ENCODE peak calls at places on chromosomes 11 and 22, in eight cellular contexts. M is transverse colon, P is SK-N-SH, O is sigmoid colon, U is ovary, N is tibial nerve, I is stomach, D is HepG2. V is an unnamed sample.

GRCh38 chr11:27857588-27857987 is 157.3 kb upstream of the BDNF start:
- DNase-seq in D (no peak), I (no peak), O (no peak), P (no peak), N (no peak), M (no peak), U (no peak), V (no peak)

GRCh38 chr11:76700177-76701100 is 29.9 kb upstream of the LRRC32 start:
- DNase-seq in M (no peak), U (no peak), P (peak; percentile 57), I (no peak), N (peak; percentile 24), O (no peak), D (peak; percentile 15), V (no peak)

GRCh38 chr11:61361686-61362541 is at the start of the genes CYB561A3 and TMEM138:
- DNase-seq in M (peak; percentile 93), D (peak; percentile 89), P (peak; percentile 93), N (peak; percentile 83), U (peak; percentile 88), I (peak; percentile 93), O (peak; percentile 97), V (peak; percentile 95)

GRCh38 chr11:34454308-34455032 is 15.7 kb downstream of the CAT start:
- DNase-seq in P (no peak), O (no peak), D (no peak), I (no peak), M (no peak), N (no peak), U (no peak), V (no peak)

GRCh38 chr22:35819421-35819820 is 101.7 kb downstream of the APOL5 start:
- DNase-seq in D (peak; percentile 54), O (no peak), P (no peak), M (no peak), N (no peak), I (no peak), U (no peak), V (no peak)

GRCh38 chr11:108324587-108324986 is 101.7 kb downstream of the ATM start:
- DNase-seq in I (no peak), N (no peak), O (no peak), U (no peak), D (no peak), M (no peak), P (no peak), V (no peak)

GRCh38 chr11:13012037-13012693 is 3.0 kb downstream of the RASSF10 start:
- DNase-seq in U (no peak), D (peak; percentile 40), I (peak; percentile 75), N (no peak), O (no peak), P (no peak), M (no peak), V (no peak)

GRCh38 chr11:86596861-86597632 is 75.4 kb downstream of the ME3 start:
- DNase-seq in N (peak; percentile 39), M (no peak), U (no peak), D (no peak), P (no peak), O (no peak), I (no peak), V (no peak)

GRCh38 chr22:35337932-35338331 is 38.2 kb downstream of the TOM1 start:
- DNase-seq in N (no peak), I (no peak), P (no peak), D (no peak), O (no peak), U (no peak), M (no peak), V (no peak)

GRCh38 chr11:119372260-119373058 is 9.0 kb downstream of the USP2 start:
- DNase-seq in M (no peak), P (no peak), O (no peak), I (no peak), U (peak; percentile 25), D (no peak), N (no peak), V (no peak)

GRCh38 chr11:119590651-119591308 is 138.2 kb downstream of the NECTIN1 start:
- DNase-seq in N (no peak), I (peak; percentile 45), P (no peak), D (no peak), U (no peak), M (no peak), O (no peak), V (no peak)

GRCh38 chr11:63920870-63921417 is 4.0 kb upstream of the RCOR2 start:
- DNase-seq in U (no peak), D (no peak), O (no peak), P (no peak), N (no peak), I (no peak), M (peak; percentile 28), V (no peak)

GRCh38 chr11:9651481-9651880 is 12.4 kb upstream of the SWAP70 start:
- DNase-seq in P (no peak), N (no peak), O (no peak), M (no peak), I (no peak), U (no peak), D (no peak), V (no peak)

GRCh38 chr11:44011797-44012196 is 36.0 kb upstream of the ACCSL start:
- DNase-seq in M (no peak), U (no peak), N (no peak), I (no peak), O (no peak), D (no peak), P (no peak), V (no peak)

GRCh38 chr11:9057888-9058287 is 33.5 kb downstream of the SCUBE2 start:
- DNase-seq in O (no peak), P (no peak), N (no peak), D (no peak), U (no peak), M (no peak), I (no peak), V (no peak)

GRCh38 chr22:41289681-41290080 is 3.7 kb upstream of the RANGAP1 start:
- DNase-seq in N (no peak), M (no peak), P (no peak), O (no peak), I (no peak), D (no peak), U (no peak), V (no peak)

GRCh38 chr22:36928181-36928580 is 14.8 kb downstream of the CSF2RB start:
- DNase-seq in I (no peak), D (no peak), P (peak; percentile 66), O (no peak), U (no peak), N (no peak), M (no peak), V (no peak)

GRCh38 chr22:36926721-36927435 is 13.4 kb downstream of the CSF2RB start:
- DNase-seq in N (no peak), M (no peak), U (no peak), I (no peak), P (no peak), D (no peak), O (no peak), V (no peak)

GRCh38 chr22:36927671-36928070 is 14.2 kb downstream of the CSF2RB start:
- DNase-seq in M (no peak), U (no peak), O (no peak), D (no peak), I (no peak), P (no peak), N (no peak), V (no peak)

GRCh38 chr22:36925388-36926290 is 12.2 kb downstream of the CSF2RB start:
- DNase-seq in D (no peak), I (no peak), P (no peak), M (no peak), N (no peak), O (no peak), U (no peak), V (no peak)

GRCh38 chr22:36926309-36926708 is 12.9 kb downstream of the CSF2RB start:
- DNase-seq in I (no peak), M (no peak), P (no peak), N (no peak), U (no peak), D (no peak), O (no peak), V (no peak)
- TF ChIP-seq EP300 in I (no peak), M (no peak), P (no peak), N (no peak), U (no peak), D (no peak), O (no peak), V (no peak)

GRCh38 chr11:104219081-104219480 is 55.1 kb upstream of the PDGFD start:
- DNase-seq in O (no peak), M (no peak), P (no peak), D (no peak), U (no peak), I (no peak), N (peak; percentile 5), V (no peak)

GRCh38 chr11:104221455-104221854 is 57.5 kb upstream of the PDGFD start:
- DNase-seq in D (no peak), N (no peak), O (no peak), P (no peak), I (no peak), M (no peak), U (no peak), V (no peak)

GRCh38 chr11:104225047-104225446 is 61.1 kb upstream of the PDGFD start:
- DNase-seq in D (no peak), U (no peak), M (no peak), P (no peak), N (no peak), O (no peak), I (no peak), V (no peak)

GRCh38 chr11:104222464-104222863 is 58.5 kb upstream of the PDGFD start:
- DNase-seq in O (no peak), N (no peak), D (no peak), M (no peak), P (no peak), I (no peak), U (no peak), V (no peak)
- TF ChIP-seq CTCF in O (no peak), N (no peak), D (no peak), M (no peak), P (no peak), I (no peak), U (no peak), V (no peak)

GRCh38 chr22:39614442-39614841 is 43.9 kb downstream of the CACNA1I start:
- DNase-seq in O (no peak), M (no peak), I (no peak), U (no peak), D (no peak), N (no peak), P (no peak), V (no peak)
- H3K27me3 ChIP-seq in O (peaks cover 50% of the 10 kb centered on the region), M (peaks cover 30% of the 10 kb centered on the region), I (peaks cover 86% of the 10 kb centered on the region), U (no peaks in the 10 kb centered on the region), D (no peaks in the 10 kb centered on the region), N (peaks cover 27% of the 10 kb centered on the region), P (no peaks in the 10 kb centered on the region), V (peaks cover 5% of the 10 kb centered on the region)

DNA sequence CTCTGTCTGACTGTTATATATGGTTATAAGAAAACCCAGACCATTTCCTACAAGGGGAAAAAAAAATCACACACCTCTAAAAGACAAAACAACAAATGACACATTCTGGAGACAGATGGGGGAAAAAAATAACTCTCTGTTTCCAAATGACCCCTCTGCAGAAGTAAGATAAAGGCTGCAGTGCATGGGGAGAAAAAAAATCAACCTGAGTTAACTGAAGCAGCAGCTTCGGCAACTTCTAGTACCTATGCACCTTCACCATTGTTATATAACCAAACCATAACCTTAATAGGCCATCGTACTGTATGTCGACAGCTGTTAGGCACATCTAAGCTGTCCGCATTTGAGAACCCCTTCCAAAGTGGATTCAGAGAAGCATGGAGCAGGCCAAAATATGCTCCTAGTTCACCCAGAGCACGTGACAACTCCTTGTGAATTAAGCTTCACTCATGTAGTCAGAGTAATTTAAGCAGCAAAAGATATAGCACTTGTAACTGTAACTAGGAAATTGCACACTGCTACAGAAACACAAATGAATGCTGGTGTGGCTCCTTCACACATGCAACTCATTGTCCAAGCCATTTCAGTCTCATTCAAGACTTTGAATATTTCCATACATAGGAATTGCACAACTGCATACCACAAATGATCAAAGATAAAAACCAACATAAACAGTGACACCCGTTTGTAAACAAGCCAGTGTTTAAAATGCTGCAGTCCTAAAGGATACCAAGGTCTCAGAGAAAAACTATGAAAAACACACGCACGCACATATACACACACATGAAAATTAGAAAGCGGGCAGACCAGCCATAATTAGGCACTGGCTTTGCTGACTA is 2.7 kb downstream of the SIK3 start:
- DNase-seq in N (no peak), P (no peak), O (no peak), U (no peak), M (no peak), D (peak; percentile 82), I (no peak), V (no peak)
- TF ChIP-seq EP300 in N (no peak), P (no peak), O (no peak), U (no peak), M (no peak), D (peak; percentile 39), I (no peak), V (no peak)